ENCODE peak calls at places on chromosomes 13 and 19, in five cellular contexts. S is psoas muscle, U is mucosa of gallbladder, C is lower lobe of right lung, Q is GM19239. B is an unnamed sample.

GRCh38 chr19:46748325-46749109 is 2.3 kb upstream of the STRN4 start:
- DNase-seq in S (peak; percentile 74), C (peak; percentile 78), U (no peak), Q (no peak), B (peak; percentile 80)

GRCh38 chr19:12969292-12969988 is at the start of gene DAND5:
- DNase-seq in S (no peak), U (no peak), Q (no peak), C (no peak), B (no peak)

GRCh38 chr19:52231154-52231565 is 38.2 kb upstream of the ZNF766 start:
- DNase-seq in S (no peak), U (no peak), C (no peak), Q (no peak), B (no peak)

GRCh38 chr13:53343345-53343744 is 314.7 kb downstream of the OLFM4 start:
- DNase-seq in C (no peak), Q (no peak), U (no peak), S (no peak), B (no peak)

GRCh38 chr19:44728178-44728577 is 20.3 kb upstream of the BCL3 start:
- DNase-seq in U (no peak), S (no peak), C (no peak), Q (no peak), B (no peak)

GRCh38 chr13:98942485-98942884 is 35.4 kb downstream of the DOCK9 start:
- DNase-seq in U (no peak), S (no peak), C (no peak), Q (no peak), B (no peak)

GRCh38 chr19:36054119-36054732 is at the start of gene THAP8:
- DNase-seq in Q (peak; percentile 95), C (peak; percentile 100), U (peak; percentile 100), S (peak; percentile 100), B (peak; percentile 100)

GRCh38 chr13:36345438-36346221 is 564 bp downstream of the SPART start:
- DNase-seq in Q (no peak), S (peak; percentile 65), U (peak; percentile 74), C (peak; percentile 72), B (peak; percentile 51)

GRCh38 chr19:43474986-43475705 is 9.7 kb upstream of the LYPD3 start:
- DNase-seq in Q (peak; percentile 89), C (peak; percentile 94), U (peak; percentile 96), S (peak; percentile 94), B (peak; percentile 98)

GRCh38 chr19:16070366-16070990 is 5.8 kb upstream of the TPM4 start:
- DNase-seq in Q (peak; percentile 67), U (peak; percentile 94), C (peak; percentile 90), S (peak; percentile 59), B (peak; percentile 96)

GRCh38 chr19:43984687-43985000 is 656 bp downstream of the ZNF155 start:
- DNase-seq in U (no peak), Q (no peak), C (peak; percentile 52), S (peak; percentile 14), B (peak; percentile 25)

GRCh38 chr13:106277483-106278154 is 257.8 kb downstream of the EFNB2 start:
- DNase-seq in U (no peak), S (no peak), Q (no peak), C (no peak), B (no peak)

GRCh38 chr13:23159587-23160240 is 21.1 kb upstream of the SGCG start:
- DNase-seq in S (no peak), Q (no peak), U (no peak), C (no peak), B (no peak)

GRCh38 chr19:18712981-18713380 is 29.5 kb downstream of the CRTC1 start:
- DNase-seq in U (peak; percentile 45), Q (no peak), S (no peak), C (no peak), B (no peak)

GRCh38 chr19:18194554-18195238 is 1.7 kb downstream of the MPV17L2 start:
- DNase-seq in Q (no peak), S (no peak), C (no peak), U (no peak), B (peak; percentile 41)

GRCh38 chr13:33351324-33351723 is 65.8 kb upstream of the STARD13 start:
- DNase-seq in S (no peak), Q (no peak), C (no peak), U (no peak), B (peak; percentile 28)

GRCh38 chr19:13137290-13137794 is 12.8 kb downstream of the STX10 start:
- DNase-seq in S (no peak), C (no peak), U (no peak), Q (no peak), B (no peak)

GRCh38 chr19:8397291-8397690 is 7.1 kb downstream of the RAB11B start:
- DNase-seq in Q (no peak), C (no peak), U (no peak), S (no peak), B (no peak)

GRCh38 chr13:110351636-110352420 is 44.7 kb downstream of the COL4A2 start:
- DNase-seq in S (no peak), C (no peak), Q (no peak), U (no peak), B (no peak)

GRCh38 chr13:90683711-90684131 is 663.8 kb upstream of the MIR17HG start:
- DNase-seq in U (no peak), C (no peak), Q (no peak), S (no peak), B (no peak)

GRCh38 chr13:108835082-108835481 is 205.7 kb downstream of the MYO16 start:
- DNase-seq in C (no peak), U (no peak), Q (no peak), S (no peak), B (no peak)

GRCh38 chr19:50838239-50838638 is 4.9 kb upstream of the KLK15 start:
- DNase-seq in Q (no peak), C (no peak), U (no peak), S (no peak), B (no peak)

GRCh38 chr19:10380311-10381102 is at the start of gene TYK2:
- DNase-seq in C (peak; percentile 96), S (peak; percentile 95), U (peak; percentile 98), Q (peak; percentile 99), B (peak; percentile 99)

GRCh38 chr13:25625361-25625760 is 253.6 kb downstream of the ATP8A2 start:
- DNase-seq in C (no peak), Q (no peak), S (no peak), U (no peak), B (no peak)

GRCh38 chr19:38596057-38596981 is 21.4 kb downstream of the MAP4K1 start:
- DNase-seq in S (peak; percentile 67), C (peak; percentile 79), U (peak; percentile 29), Q (no peak), B (peak; percentile 74)

GRCh38 chr13:113591750-113592149 is 7.2 kb downstream of the TFDP1 start:
- DNase-seq in Q (no peak), C (peak; percentile 28), S (no peak), U (no peak), B (peak; percentile 5)

GRCh38 chr13:25213716-25214115 is 41.6 kb upstream of the AMER2 start:
- DNase-seq in C (no peak), S (no peak), Q (no peak), U (no peak), B (no peak)

GRCh38 chr19:53057904-53058579 is 13.5 kb downstream of the ERVV-2 start:
- DNase-seq in S (no peak), Q (no peak), C (peak; percentile 47), U (peak; percentile 38), B (no peak)

GRCh38 chr13:99501135-99501951 is at the start of gene TM9SF2:
- DNase-seq in Q (peak; percentile 68), S (peak; percentile 98), U (peak; percentile 98), C (peak; percentile 96), B (peak; percentile 99)

GRCh38 chr13:98581971-98582702 is 5.2 kb upstream of the STK24 start:
- DNase-seq in C (no peak), S (no peak), Q (no peak), U (no peak), B (no peak)

GRCh38 chr19:31520633-31521032 is 171.4 kb upstream of the TSHZ3 start:
- DNase-seq in C (no peak), U (no peak), Q (no peak), S (no peak), B (no peak)

GRCh38 chr13:77510156-77510555 is 25.4 kb upstream of the SCEL start:
- DNase-seq in C (no peak), Q (no peak), U (no peak), S (no peak), B (no peak)

GRCh38 chr19:32104465-32105235 is 240.8 kb upstream of the ZNF507 start:
- DNase-seq in S (no peak), Q (no peak), U (no peak), C (no peak), B (no peak)

GRCh38 chr13:60286707-60287106 is 110.3 kb upstream of the TDRD3 start:
- DNase-seq in S (no peak), U (no peak), Q (no peak), C (no peak), B (no peak)

GRCh38 chr19:10295305-10295846 is 5.6 kb downstream of the ICAM5 start:
- DNase-seq in C (peak; percentile 86), S (no peak), Q (peak; percentile 96), U (no peak), B (peak; percentile 58)

GRCh38 chr19:632228-633067 is 889 bp downstream of the POLRMT start:
- DNase-seq in U (no peak), Q (peak; percentile 78), S (no peak), C (peak; percentile 73), B (peak; percentile 77)

GRCh38 chr19:4997297-4997696 is 28.4 kb downstream of the KDM4B start:
- DNase-seq in Q (no peak), C (no peak), U (no peak), S (no peak), B (no peak)

B was measured in colonic mucosa.